ENCODE peak calls at places on chromosomes 5 and 9, in seven cellular contexts. R, G, E, Q, Y, U and V are unnamed samples.

GRCh38 chr9:96567203-96567700 is 52.4 kb downstream of the CDC14B start:
- DNase-seq in R (no peak), G (peak), E (no peak), Q (no peak), Y (peak), U (peak), V (no peak)

GRCh38 chr5:1124181-1125029 is 12.5 kb upstream of the SLC12A7 start:
- DNase-seq in R (no peak), G (no peak), E (no peak), Q (no peak), Y (no peak), U (no peak), V (no peak)

GRCh38 chr5:80127037-80127642 is 92.0 kb downstream of the THBS4 start:
- DNase-seq in R (no peak), G (no peak), E (no peak), Q (no peak), Y (no peak), U (peak), V (no peak)

GRCh38 chr5:102578362-102578761 is 79.6 kb upstream of the SLCO6A1 start:
- DNase-seq in R (no peak), G (no peak), E (no peak), Q (no peak), Y (no peak), U (no peak), V (no peak)

GRCh38 chr5:79151933-79152671 is 40.5 kb downstream of the BHMT start:
- DNase-seq in R (no peak), G (no peak), E (no peak), Q (no peak), Y (no peak), U (no peak), V (peak)

GRCh38 chr9:126781717-126782388 is 23.0 kb upstream of the ZBTB43 start:
- DNase-seq in R (peak), G (peak), E (peak), Q (peak), Y (peak), U (peak), V (peak)

GRCh38 chr5:34586117-34586885 is 69.8 kb upstream of the RAI14 start:
- DNase-seq in R (no peak), G (no peak), E (peak), Q (peak), Y (no peak), U (peak), V (no peak)

GRCh38 chr5:143148461-143149170 is 254.9 kb downstream of the NR3C1 start:
- DNase-seq in R (no peak), G (no peak), E (peak), Q (peak), Y (no peak), U (no peak), V (no peak)

GRCh38 chr9:136177224-136177623 is 27.7 kb downstream of the LHX3 start:
- DNase-seq in R (no peak), G (no peak), E (no peak), Q (no peak), Y (no peak), U (no peak), V (no peak)

GRCh38 chr9:20252778-20253177 is 369.5 kb downstream of the MLLT3 start:
- DNase-seq in R (peak), G (no peak), E (no peak), Q (no peak), Y (no peak), U (no peak), V (no peak)

GRCh38 chr5:102778478-102778877 is 23.4 kb downstream of the PAM start:
- DNase-seq in R (no peak), G (no peak), E (peak), Q (no peak), Y (no peak), U (no peak), V (no peak)

GRCh38 chr5:125393416-125393815 is 647.0 kb upstream of the ZNF608 start:
- DNase-seq in R (no peak), G (no peak), E (no peak), Q (no peak), Y (no peak), U (no peak), V (no peak)

GRCh38 chr5:158869092-158869491 is 230.6 kb downstream of the EBF1 start:
- DNase-seq in R (peak), G (peak), E (no peak), Q (no peak), Y (no peak), U (no peak), V (peak)

GRCh38 chr9:88577736-88578485 is 42.9 kb downstream of the NXNL2 start:
- DNase-seq in R (no peak), G (no peak), E (no peak), Q (no peak), Y (no peak), U (no peak), V (no peak)

GRCh38 chr5:3269400-3270169 is 326.0 kb upstream of the IRX1 start:
- DNase-seq in R (no peak), G (no peak), E (no peak), Q (no peak), Y (no peak), U (no peak), V (no peak)

GRCh38 chr9:128405077-128405779 is 15.4 kb upstream of the CERCAM start:
- DNase-seq in R (no peak), G (no peak), E (no peak), Q (no peak), Y (no peak), U (no peak), V (no peak)

GRCh38 chr5:82884821-82885471 is 192.2 kb downstream of the TMEM167A start:
- DNase-seq in R (no peak), G (no peak), E (no peak), Q (no peak), Y (no peak), U (no peak), V (peak)

GRCh38 chr9:73889023-73889422 is 608.1 kb upstream of the RORB start:
- DNase-seq in R (no peak), G (no peak), E (no peak), Q (no peak), Y (no peak), U (no peak), V (no peak)

GRCh38 chr5:153523196-153523595 is 32.7 kb downstream of the GRIA1 start:
- DNase-seq in R (no peak), G (no peak), E (peak), Q (peak), Y (no peak), U (no peak), V (no peak)

GRCh38 chr5:149256451-149256850 is 15.2 kb upstream of the AFAP1L1 start:
- DNase-seq in R (no peak), G (no peak), E (peak), Q (no peak), Y (no peak), U (peak), V (no peak)

GRCh38 chr5:135827965-135828792 is 6.3 kb upstream of the SLC25A48 start:
- DNase-seq in R (no peak), G (no peak), E (no peak), Q (no peak), Y (no peak), U (no peak), V (no peak)

GRCh38 chr5:23139338-23140171 is 286.4 kb upstream of the CDH12 start:
- DNase-seq in R (peak), G (no peak), E (peak), Q (peak), Y (no peak), U (peak), V (peak)

GRCh38 chr5:135139397-135140134 is 105.5 kb upstream of the PITX1 start:
- DNase-seq in R (no peak), G (no peak), E (peak), Q (peak), Y (no peak), U (peak), V (no peak)

GRCh38 chr5:79069488-79070001 is at the start of the genes BHMT2 and DMGDH:
- DNase-seq in R (no peak), G (peak), E (peak), Q (no peak), Y (no peak), U (peak), V (no peak)

GRCh38 chr9:14687042-14687719 is 6.1 kb downstream of the ZDHHC21 start:
- DNase-seq in R (no peak), G (no peak), E (peak), Q (no peak), Y (no peak), U (no peak), V (no peak)

GRCh38 chr5:10671041-10672008 is 89.7 kb downstream of the DAP start:
- DNase-seq in R (no peak), G (no peak), E (no peak), Q (no peak), Y (no peak), U (no peak), V (no peak)

GRCh38 chr9:135192686-135193085 is 105.2 kb downstream of the OLFM1 start:
- DNase-seq in R (no peak), G (no peak), E (no peak), Q (no peak), Y (no peak), U (no peak), V (no peak)

GRCh38 chr9:6355728-6356127 is 27.6 kb downstream of the TPD52L3 start:
- DNase-seq in R (no peak), G (no peak), E (peak), Q (peak), Y (no peak), U (peak), V (no peak)

GRCh38 chr9:112064871-112065270 is 110.2 kb downstream of the SUSD1 start:
- DNase-seq in R (no peak), G (no peak), E (no peak), Q (no peak), Y (no peak), U (no peak), V (no peak)

GRCh38 chr9:14346826-14347407 is 33.0 kb upstream of the NFIB start:
- DNase-seq in R (no peak), G (no peak), E (no peak), Q (no peak), Y (no peak), U (no peak), V (peak)

GRCh38 chr9:121684381-121685145 is 33.1 kb downstream of the DAB2IP start:
- DNase-seq in R (peak), G (peak), E (no peak), Q (peak), Y (no peak), U (peak), V (peak)

GRCh38 chr9:69946800-69947437 is 96.7 kb upstream of the MAMDC2 start:
- DNase-seq in R (no peak), G (no peak), E (peak), Q (peak), Y (no peak), U (peak), V (peak)

GRCh38 chr5:127026166-127026565 is 4.2 kb downstream of the MARCHF3 start:
- DNase-seq in R (no peak), G (no peak), E (no peak), Q (no peak), Y (no peak), U (no peak), V (no peak)
- H3K23ac ChIP-seq in R (no peak), G (no peak), E (no peak), Q (no peak), Y (no peak), U (no peak), V (no peak)

GRCh38 chr5:17426104-17426739 is 71.8 kb upstream of the TAF11L2 start:
- DNase-seq in R (no peak), G (no peak), E (no peak), Q (no peak), Y (no peak), U (peak), V (no peak)
- H3K23ac ChIP-seq in R (no peak), G (no peak), E (no peak), Q (no peak), Y (no peak), U (no peak), V (no peak)

GRCh38 chr5:179923422-179923821 is 15.7 kb upstream of the TBC1D9B start:
- DNase-seq in R (no peak), G (no peak), E (no peak), Q (no peak), Y (no peak), U (no peak), V (no peak)

GRCh38 chr5:179930788-179931473 is 23.2 kb upstream of the TBC1D9B start:
- DNase-seq in R (no peak), G (no peak), E (no peak), Q (no peak), Y (no peak), U (no peak), V (no peak)

GRCh38 chr5:179926657-179927056 is 19.0 kb upstream of the TBC1D9B start:
- DNase-seq in R (no peak), G (no peak), E (no peak), Q (no peak), Y (no peak), U (no peak), V (no peak)

DNA sequence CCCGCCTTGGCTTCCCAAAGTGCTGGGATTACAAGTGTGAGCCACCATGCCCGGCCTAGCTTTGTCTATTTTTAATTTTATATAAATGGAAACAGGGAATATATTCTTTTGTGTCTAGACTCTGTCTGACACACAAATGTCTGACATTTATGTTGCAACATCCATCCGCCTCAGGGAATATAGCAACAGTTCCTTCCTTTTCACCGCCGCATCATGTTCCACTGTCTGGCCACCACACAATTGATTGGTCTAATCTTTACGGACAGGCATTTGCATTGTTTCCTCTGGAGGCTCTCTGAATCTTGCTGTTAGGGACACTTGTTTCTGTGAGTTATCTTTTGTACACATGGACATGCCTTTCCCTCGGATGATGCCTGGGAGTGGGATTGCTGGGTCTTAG is 20.1 kb upstream of the TBC1D9B start:
- DNase-seq in R (no peak), G (no peak), E (no peak), Q (no peak), Y (no peak), U (peak), V (no peak)
- H3K23ac ChIP-seq in R (no peak), G (no peak), E (no peak), Q (no peak), Y (no peak), U (no peak), V (no peak)

GRCh38 chr5:108523360-108523759 is 141.5 kb upstream of the FBXL17 start:
- DNase-seq in R (no peak), G (no peak), E (no peak), Q (no peak), Y (no peak), U (no peak), V (no peak)
- H3K23ac ChIP-seq in R (no peak), G (no peak), E (no peak), Q (no peak), Y (no peak), U (no peak), V (no peak)

GRCh38 chr5:67031689-67032088 is 164.9 kb downstream of the CD180 start:
- DNase-seq in R (no peak), G (no peak), E (no peak), Q (no peak), Y (no peak), U (peak), V (no peak)

GRCh38 chr5:67028981-67029380 is 167.6 kb downstream of the CD180 start:
- DNase-seq in R (no peak), G (no peak), E (no peak), Q (no peak), Y (no peak), U (no peak), V (no peak)

GRCh38 chr5:67028371-67028770 is 168.2 kb downstream of the CD180 start:
- DNase-seq in R (no peak), G (no peak), E (no peak), Q (no peak), Y (no peak), U (peak), V (no peak)

GRCh38 chr5:67029481-67029880 is 167.1 kb downstream of the CD180 start:
- DNase-seq in R (no peak), G (no peak), E (no peak), Q (no peak), Y (no peak), U (no peak), V (no peak)

GRCh38 chr5:67030289-67031069 is 166.1 kb downstream of the CD180 start:
- DNase-seq in R (no peak), G (no peak), E (peak), Q (no peak), Y (no peak), U (peak), V (no peak)
- H3K23ac ChIP-seq in R (no peak), G (no peak), E (no peak), Q (no peak), Y (no peak), U (no peak), V (no peak)

DNA sequence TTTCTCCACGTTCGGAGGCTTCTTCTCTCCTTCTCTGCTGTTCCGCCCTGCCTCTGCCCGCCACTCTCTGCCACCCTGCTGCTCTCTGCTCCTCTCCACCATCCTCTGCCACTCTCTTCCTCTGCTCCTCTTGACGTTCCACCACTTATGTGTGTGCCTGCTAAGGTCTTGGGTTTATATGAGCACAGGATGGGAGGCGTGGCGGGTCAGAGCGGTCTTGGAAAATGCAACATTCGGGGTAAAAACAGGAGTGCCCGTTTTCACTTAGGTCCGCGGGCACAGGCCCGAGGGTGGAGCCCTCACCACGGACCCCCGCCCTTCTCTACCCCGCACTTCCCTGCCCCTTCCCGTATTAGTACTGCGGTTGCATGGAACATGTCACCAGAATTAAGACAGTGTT is 114.4 kb upstream of the FBXL7 start:
- DNase-seq in R (no peak), G (no peak), E (no peak), Q (no peak), Y (no peak), U (no peak), V (no peak)
- H3K23ac ChIP-seq in R (peak), G (no peak), E (no peak), Q (no peak), Y (no peak), U (no peak), V (no peak)

GRCh38 chr5:138596105-138596987 is 21.1 kb upstream of the HSPA9 start:
- DNase-seq in R (no peak), G (no peak), E (no peak), Q (no peak), Y (no peak), U (no peak), V (no peak)
- H3K23ac ChIP-seq in R (no peak), G (no peak), E (no peak), Q (no peak), Y (no peak), U (no peak), V (no peak)